ENCODE peak calls at places on chromosomes 11 and 22, in ten cellular contexts. Y is IMR-90; D is stimulated activated CD8-positive, alpha-beta memory T cell treated with anti-CD3 and anti-CD28 coated beads, Interleukin-7, amount 100 ng/mL, for 1 hour; U is progenitor cell of endocrine pancreas; V is T-cell; C is DMS153; M is foreskin fibroblast; I is GM12891; B is mucosa of gallbladder; G is activated T-cell treated with anti-CD3 and anti-CD28 coated beads, Interleukin-2, amount 50 U/mL, for 24 hours. T is an unnamed sample.

GRCh38 chr11:68942751-68943271 is 38.0 kb downstream of the MRGPRD start:
- DNase-seq in Y (no peak), D (no peak), U (no peak), V (no peak), C (no peak), M (no peak), I (no peak), B (peak), G (no peak), T (no peak)

GRCh38 chr11:1761110-1761856 is 2.4 kb downstream of the CTSD start:
- DNase-seq in Y (no peak), D (no peak), U (no peak), V (no peak), C (no peak), M (no peak), I (no peak), B (no peak), G (no peak), T (no peak)

GRCh38 chr11:68916439-68916838 is 12.7 kb downstream of the IGHMBP2 start:
- DNase-seq in Y (no peak), D (no peak), U (no peak), V (no peak), C (no peak), M (no peak), I (no peak), B (no peak), G (no peak), T (no peak)

GRCh38 chr22:27399161-27399560 is 402.4 kb downstream of the MN1 start:
- DNase-seq in Y (no peak), D (no peak), U (no peak), V (no peak), C (no peak), M (peak), I (no peak), B (no peak), G (no peak), T (no peak)

GRCh38 chr11:118230088-118230487 is 5.3 kb upstream of the JAML start:
- DNase-seq in Y (no peak), D (no peak), U (no peak), V (peak), C (no peak), M (no peak), I (no peak), B (no peak), G (no peak), T (no peak)

GRCh38 chr22:37752189-37753061 is 55.3 kb upstream of the GCAT start:
- DNase-seq in Y (peak), D (no peak), U (peak), V (no peak), C (peak), M (peak), I (no peak), B (peak), G (no peak), T (no peak)

GRCh38 chr11:48018561-48019229 is 38.3 kb downstream of the PTPRJ start:
- DNase-seq in Y (no peak), D (no peak), U (no peak), V (no peak), C (no peak), M (no peak), I (no peak), B (no peak), G (no peak), T (peak)

GRCh38 chr11:89491141-89491690 is at the start of gene NOX4:
- DNase-seq in Y (peak), D (no peak), U (peak), V (no peak), C (no peak), M (peak), I (no peak), B (peak), G (no peak), T (no peak)

GRCh38 chr11:9146477-9146876 is 55.1 kb upstream of the SCUBE2 start:
- DNase-seq in Y (no peak), D (no peak), U (no peak), V (no peak), C (no peak), M (no peak), I (no peak), B (no peak), G (no peak), T (no peak)

GRCh38 chr22:17969732-17970131 is 54.6 kb downstream of the MICAL3 start:
- DNase-seq in Y (peak), D (no peak), U (no peak), V (no peak), C (no peak), M (peak), I (no peak), B (no peak), G (no peak), T (no peak)

GRCh38 chr11:8289426-8290047 is 25.9 kb upstream of the LMO1 start:
- DNase-seq in Y (no peak), D (no peak), U (no peak), V (no peak), C (peak), M (no peak), I (no peak), B (no peak), G (peak), T (no peak)

GRCh38 chr11:62105611-62106245 is 18.1 kb upstream of the INCENP start:
- DNase-seq in Y (peak), D (no peak), U (no peak), V (no peak), C (no peak), M (peak), I (no peak), B (no peak), G (no peak), T (no peak)

GRCh38 chr11:134132808-134133207 is 63.9 kb downstream of the JAM3 start:
- DNase-seq in Y (peak), D (no peak), U (no peak), V (no peak), C (no peak), M (peak), I (no peak), B (no peak), G (no peak), T (no peak)

T was measured in OCI-LY7.